ENCODE peak calls at places on chromosomes 4 and X, in seven cellular contexts. G is NCI-H2081; P is A673; W is activated CD4-positive, alpha-beta T cell treated with anti-CD3 and anti-CD28 coated beads, Interleukin-2, amount 10 ng/mL, durations not matched to agents 7 days and 5 days; I is heart left ventricle; L is hippocampal formation; V is RPMI7951. O is an unnamed sample.

GRCh38 chrX:150919401-150919800 is 20.9 kb upstream of the CD99L2 start:
- DNase-seq in G (no peak), P (no peak), W (no peak), I (peak), L (no peak), V (no peak), O (no peak)

GRCh38 chrX:114717921-114718320 is 134.0 kb downstream of the HTR2C start:
- DNase-seq in G (no peak), P (peak), W (no peak), I (no peak), L (no peak), V (no peak), O (no peak)

GRCh38 chr4:146959692-146960091 is 14.0 kb upstream of the TTC29 start:
- DNase-seq in G (no peak), P (no peak), W (no peak), I (no peak), L (no peak), V (no peak), O (no peak)

GRCh38 chr4:173529505-173530325 is at the start of gene HAND2:
- DNase-seq in G (peak), P (peak), W (no peak), I (peak), L (no peak), V (peak), O (no peak)

GRCh38 chr4:7845493-7846124 is 94.1 kb downstream of the AFAP1 start:
- DNase-seq in G (no peak), P (no peak), W (no peak), I (no peak), L (no peak), V (no peak), O (no peak)

GRCh38 chr4:184937745-184938144 is 80.5 kb upstream of the HELT start:
- DNase-seq in G (peak), P (peak), W (no peak), I (no peak), L (no peak), V (no peak), O (no peak)

GRCh38 chr4:41538017-41538733 is at the start of gene LIMCH1:
- DNase-seq in G (no peak), P (peak), W (no peak), I (peak), L (no peak), V (peak), O (no peak)

GRCh38 chr4:179123079-179123478 is 1680.8 kb upstream of the AGA start:
- DNase-seq in G (no peak), P (no peak), W (no peak), I (no peak), L (no peak), V (no peak), O (no peak)

GRCh38 chr4:184644553-184645307 is 4.5 kb downstream of the CASP3 start:
- DNase-seq in G (no peak), P (peak), W (peak), I (no peak), L (no peak), V (no peak), O (peak)